ENCODE peak calls at places on chromosomes 3 and 15, in eight cellular contexts. One of them, this sample, is unnamed.

GRCh38 chr3:102665183-102665582 is 230.4 kb downstream of the ZPLD1 start:
- DNase-seq in AG09319: no peak
- DNase-seq in GM12865: no peak
- DNase-seq in bronchial epithelial cell: no peak
- DNase-seq in AG10803: no peak
- DNase-seq in gastrocnemius medialis: no peak
- DNase-seq in PC-9: no peak
- DNase-seq in astrocyte of the spinal cord: no peak
- DNase-seq in this sample: no peak

GRCh38 chr3:101687142-101687931 is 819 bp upstream of the RPL24 start:
- DNase-seq in astrocyte of the spinal cord: no peak
- DNase-seq in AG09319: no peak
- DNase-seq in bronchial epithelial cell: peak
- DNase-seq in PC-9: peak
- DNase-seq in gastrocnemius medialis: no peak
- DNase-seq in GM12865: no peak
- DNase-seq in AG10803: peak
- DNase-seq in this sample: no peak

GRCh38 chr15:36468746-36469145 is 110.7 kb upstream of the CDIN1 start:
- DNase-seq in bronchial epithelial cell: peak
- DNase-seq in astrocyte of the spinal cord: peak
- DNase-seq in GM12865: peak
- DNase-seq in gastrocnemius medialis: no peak
- DNase-seq in PC-9: no peak
- DNase-seq in AG09319: peak
- DNase-seq in AG10803: peak
- DNase-seq in this sample: no peak

GRCh38 chr3:14336414-14337285 is 65.8 kb upstream of the SLC6A6 start:
- DNase-seq in AG10803: no peak
- DNase-seq in gastrocnemius medialis: peak
- DNase-seq in bronchial epithelial cell: peak
- DNase-seq in GM12865: no peak
- DNase-seq in AG09319: no peak
- DNase-seq in astrocyte of the spinal cord: no peak
- DNase-seq in PC-9: peak
- DNase-seq in this sample: no peak

GRCh38 chr3:17632401-17633100 is 109.9 kb downstream of the TBC1D5 start:
- DNase-seq in AG10803: peak
- DNase-seq in AG09319: peak
- DNase-seq in bronchial epithelial cell: peak
- DNase-seq in GM12865: peak
- DNase-seq in PC-9: no peak
- DNase-seq in astrocyte of the spinal cord: peak
- DNase-seq in gastrocnemius medialis: peak
- DNase-seq in this sample: no peak

GRCh38 chr15:52289629-52290081 is 5.9 kb downstream of the MYO5C start:
- DNase-seq in PC-9: peak
- DNase-seq in gastrocnemius medialis: no peak
- DNase-seq in astrocyte of the spinal cord: peak
- DNase-seq in bronchial epithelial cell: peak
- DNase-seq in AG10803: no peak
- DNase-seq in AG09319: no peak
- DNase-seq in GM12865: no peak
- DNase-seq in this sample: no peak

GRCh38 chr15:67849538-67849937 is 9.7 kb upstream of the RNU6-1 start:
- DNase-seq in AG10803: no peak
- DNase-seq in astrocyte of the spinal cord: no peak
- DNase-seq in PC-9: no peak
- DNase-seq in AG09319: no peak
- DNase-seq in gastrocnemius medialis: no peak
- DNase-seq in GM12865: no peak
- DNase-seq in bronchial epithelial cell: no peak
- DNase-seq in this sample: no peak

GRCh38 chr3:86723433-86723832 is 267.5 kb downstream of the VGLL3 start:
- DNase-seq in PC-9: no peak
- DNase-seq in gastrocnemius medialis: no peak
- DNase-seq in AG09319: no peak
- DNase-seq in astrocyte of the spinal cord: no peak
- DNase-seq in AG10803: no peak
- DNase-seq in GM12865: no peak
- DNase-seq in bronchial epithelial cell: no peak
- DNase-seq in this sample: no peak

GRCh38 chr3:197088370-197088769 is 58.8 kb upstream of the MELTF start:
- DNase-seq in astrocyte of the spinal cord: no peak
- DNase-seq in gastrocnemius medialis: no peak
- DNase-seq in AG09319: no peak
- DNase-seq in PC-9: no peak
- DNase-seq in AG10803: no peak
- DNase-seq in GM12865: no peak
- DNase-seq in bronchial epithelial cell: no peak
- DNase-seq in this sample: no peak

GRCh38 chr3:170953229-170953628 is 44.8 kb upstream of the EIF5A2 start:
- DNase-seq in AG09319: no peak
- DNase-seq in astrocyte of the spinal cord: no peak
- DNase-seq in gastrocnemius medialis: no peak
- DNase-seq in AG10803: no peak
- DNase-seq in bronchial epithelial cell: no peak
- DNase-seq in GM12865: no peak
- DNase-seq in PC-9: no peak
- DNase-seq in this sample: no peak

GRCh38 chr3:12235691-12236090 is 53.2 kb upstream of the PPARG start:
- DNase-seq in GM12865: no peak
- DNase-seq in AG09319: peak
- DNase-seq in PC-9: no peak
- DNase-seq in AG10803: no peak
- DNase-seq in bronchial epithelial cell: peak
- DNase-seq in astrocyte of the spinal cord: peak
- DNase-seq in gastrocnemius medialis: no peak
- DNase-seq in this sample: no peak

GRCh38 chr15:28927043-28927442 is 41.3 kb downstream of the APBA2 start:
- DNase-seq in gastrocnemius medialis: no peak
- DNase-seq in PC-9: no peak
- DNase-seq in GM12865: no peak
- DNase-seq in AG09319: no peak
- DNase-seq in bronchial epithelial cell: no peak
- DNase-seq in astrocyte of the spinal cord: no peak
- DNase-seq in AG10803: no peak
- DNase-seq in this sample: no peak

GRCh38 chr3:3665961-3666640 is 133.1 kb upstream of the LRRN1 start:
- DNase-seq in bronchial epithelial cell: peak
- DNase-seq in gastrocnemius medialis: no peak
- DNase-seq in PC-9: no peak
- DNase-seq in AG10803: no peak
- DNase-seq in AG09319: no peak
- DNase-seq in GM12865: peak
- DNase-seq in astrocyte of the spinal cord: no peak
- DNase-seq in this sample: peak

GRCh38 chr3:111936967-111937366 is 41.9 kb upstream of the ABHD10 start:
- DNase-seq in AG09319: no peak
- DNase-seq in GM12865: no peak
- DNase-seq in AG10803: peak
- DNase-seq in bronchial epithelial cell: peak
- DNase-seq in gastrocnemius medialis: no peak
- DNase-seq in PC-9: peak
- DNase-seq in astrocyte of the spinal cord: peak
- DNase-seq in this sample: no peak

GRCh38 chr3:14137004-14137403 is 12.2 kb downstream of the TMEM43 start:
- DNase-seq in PC-9: peak
- DNase-seq in AG10803: peak
- DNase-seq in GM12865: no peak
- DNase-seq in gastrocnemius medialis: peak
- DNase-seq in AG09319: no peak
- DNase-seq in bronchial epithelial cell: no peak
- DNase-seq in astrocyte of the spinal cord: no peak
- DNase-seq in this sample: no peak

DNA sequence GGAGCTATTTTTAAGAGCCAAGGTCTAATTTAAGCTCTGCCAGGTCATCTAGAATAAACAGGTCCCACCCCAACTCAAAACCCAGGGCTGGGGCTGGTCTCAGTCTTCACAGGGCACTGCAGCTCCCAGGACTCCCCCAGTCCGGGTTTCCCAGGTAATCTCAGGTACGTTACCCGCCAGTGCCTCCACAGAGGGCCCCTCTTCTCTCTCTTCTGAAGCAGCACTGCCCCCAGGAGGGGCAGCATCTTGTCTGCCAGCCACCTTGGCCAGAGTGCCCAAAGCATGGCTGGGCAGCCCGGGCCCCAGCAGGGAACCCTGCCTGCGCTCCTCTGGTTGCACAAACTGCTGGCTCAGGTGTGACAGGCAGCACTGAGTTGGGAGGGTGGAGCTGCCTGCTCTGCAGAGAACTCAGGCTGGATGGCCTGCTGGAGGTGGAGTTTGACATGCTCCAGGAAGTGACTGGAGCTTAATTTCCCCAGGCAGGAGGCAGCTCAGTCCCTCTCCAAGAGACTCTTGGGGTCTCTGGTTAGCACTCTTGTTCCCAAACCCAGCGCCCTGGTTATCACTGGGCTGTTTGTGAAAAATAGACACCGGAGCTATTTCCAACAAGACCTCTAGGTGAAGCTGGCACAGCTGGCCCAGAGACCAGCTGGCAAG is at the start of gene PLA2G4F:
- DNase-seq in astrocyte of the spinal cord: no peak
- DNase-seq in AG09319: no peak
- DNase-seq in gastrocnemius medialis: peak
- DNase-seq in bronchial epithelial cell: peak
- DNase-seq in AG10803: no peak
- DNase-seq in GM12865: no peak
- DNase-seq in PC-9: peak
- DNase-seq in this sample: no peak
- TF ChIP-seq CTCF in astrocyte of the spinal cord: no peak
- TF ChIP-seq CTCF in AG09319: no peak
- TF ChIP-seq CTCF in gastrocnemius medialis: no peak
- TF ChIP-seq CTCF in bronchial epithelial cell: peak
- TF ChIP-seq CTCF in AG10803: no peak
- TF ChIP-seq CTCF in GM12865: no peak
- TF ChIP-seq CTCF in PC-9: no peak
- TF ChIP-seq CTCF in this sample: no peak

DNA sequence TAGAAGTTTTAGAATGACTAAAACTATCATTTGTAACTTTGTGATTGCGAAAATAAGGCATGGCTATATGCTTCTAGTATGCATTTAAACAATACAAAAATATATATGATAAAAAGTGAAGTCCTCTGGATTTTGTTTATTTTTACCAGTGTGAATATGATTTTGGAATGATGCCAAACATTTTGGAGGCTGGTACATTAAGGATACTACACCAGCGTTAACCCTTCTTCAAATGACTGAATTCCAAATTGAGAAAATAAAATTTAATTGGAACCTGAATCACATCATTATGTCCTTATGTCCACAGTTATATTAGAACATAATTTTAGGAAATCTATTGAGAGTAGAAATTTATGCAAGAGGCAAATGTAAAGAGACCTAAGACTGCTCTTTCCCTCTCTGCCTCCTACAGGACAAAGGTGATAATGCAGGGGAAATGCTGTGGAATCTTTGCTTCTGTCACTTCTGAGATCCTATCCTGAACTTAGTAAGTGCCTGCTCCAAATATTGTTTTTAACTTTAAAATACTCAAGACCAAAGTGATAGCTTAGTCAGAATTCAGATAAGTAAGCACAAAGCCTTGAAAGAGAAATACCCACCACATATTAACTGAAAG is 121.1 kb upstream of the NANOGP8 start:
- DNase-seq in astrocyte of the spinal cord: peak
- DNase-seq in AG10803: no peak
- DNase-seq in PC-9: no peak
- DNase-seq in bronchial epithelial cell: peak
- DNase-seq in AG09319: no peak
- DNase-seq in GM12865: peak
- DNase-seq in gastrocnemius medialis: no peak
- DNase-seq in this sample: peak
- TF ChIP-seq CTCF in astrocyte of the spinal cord: peak
- TF ChIP-seq CTCF in AG10803: peak
- TF ChIP-seq CTCF in PC-9: peak
- TF ChIP-seq CTCF in bronchial epithelial cell: peak
- TF ChIP-seq CTCF in AG09319: peak
- TF ChIP-seq CTCF in GM12865: peak
- TF ChIP-seq CTCF in gastrocnemius medialis: no peak
- TF ChIP-seq CTCF in this sample: peak

GRCh38 chr15:94119215-94119815 is 112.0 kb upstream of the MCTP2 start:
- DNase-seq in astrocyte of the spinal cord: no peak
- DNase-seq in PC-9: no peak
- DNase-seq in gastrocnemius medialis: peak
- DNase-seq in AG09319: no peak
- DNase-seq in bronchial epithelial cell: no peak
- DNase-seq in GM12865: no peak
- DNase-seq in AG10803: no peak
- DNase-seq in this sample: no peak

GRCh38 chr15:94125131-94125530 is 106.2 kb upstream of the MCTP2 start:
- DNase-seq in gastrocnemius medialis: no peak
- DNase-seq in GM12865: no peak
- DNase-seq in astrocyte of the spinal cord: peak
- DNase-seq in PC-9: no peak
- DNase-seq in bronchial epithelial cell: no peak
- DNase-seq in AG10803: peak
- DNase-seq in AG09319: peak
- DNase-seq in this sample: no peak

GRCh38 chr15:94125698-94126097 is 105.7 kb upstream of the MCTP2 start:
- DNase-seq in astrocyte of the spinal cord: no peak
- DNase-seq in gastrocnemius medialis: no peak
- DNase-seq in PC-9: no peak
- DNase-seq in AG10803: no peak
- DNase-seq in bronchial epithelial cell: no peak
- DNase-seq in AG09319: no peak
- DNase-seq in GM12865: no peak
- DNase-seq in this sample: no peak

GRCh38 chr15:94119923-94120775 is 111.2 kb upstream of the MCTP2 start:
- DNase-seq in gastrocnemius medialis: peak
- DNase-seq in astrocyte of the spinal cord: peak
- DNase-seq in AG09319: peak
- DNase-seq in PC-9: peak
- DNase-seq in GM12865: peak
- DNase-seq in bronchial epithelial cell: peak
- DNase-seq in AG10803: peak
- DNase-seq in this sample: peak
- TF ChIP-seq CTCF in gastrocnemius medialis: peak
- TF ChIP-seq CTCF in astrocyte of the spinal cord: peak
- TF ChIP-seq CTCF in AG09319: peak
- TF ChIP-seq CTCF in PC-9: peak
- TF ChIP-seq CTCF in GM12865: peak
- TF ChIP-seq CTCF in bronchial epithelial cell: peak
- TF ChIP-seq CTCF in AG10803: peak
- TF ChIP-seq CTCF in this sample: peak

DNA sequence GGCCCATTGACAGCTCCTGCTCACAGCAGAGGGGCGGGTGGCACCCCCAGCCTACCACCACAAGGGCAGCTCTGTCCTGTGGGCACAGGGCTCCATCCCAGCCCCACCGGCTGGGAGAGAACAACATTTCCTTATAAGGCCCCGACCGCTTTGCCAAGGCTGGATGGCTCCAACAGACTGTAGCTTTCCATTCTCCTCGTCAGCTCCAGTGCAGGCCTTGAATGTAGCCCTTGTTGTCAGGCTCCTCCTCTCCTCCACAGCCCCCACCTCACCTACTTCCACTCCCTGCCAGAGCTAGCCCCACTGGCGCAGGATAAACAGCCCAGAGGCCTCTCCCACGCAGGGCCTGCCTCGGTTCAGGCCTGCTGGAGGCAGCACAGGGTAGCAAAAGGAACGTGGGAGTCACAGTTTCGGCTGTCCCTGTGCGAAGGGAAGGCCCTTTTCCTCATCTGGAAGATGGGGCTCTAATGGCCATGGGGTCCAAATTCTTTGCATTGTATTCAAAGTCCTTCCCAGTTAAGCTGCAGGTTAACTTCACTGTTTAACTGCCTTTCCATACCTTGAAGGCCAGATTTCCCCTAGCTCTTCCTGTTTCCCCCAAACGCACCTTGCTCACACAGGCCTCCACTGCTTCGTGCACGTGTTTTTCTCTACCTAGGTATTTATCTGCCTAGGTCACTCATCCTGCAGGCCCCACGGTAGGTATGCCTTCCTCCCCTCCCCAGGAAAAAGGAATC is 101.6 kb upstream of the LPP start:
- DNase-seq in AG10803: no peak
- DNase-seq in AG09319: no peak
- DNase-seq in GM12865: no peak
- DNase-seq in astrocyte of the spinal cord: peak
- DNase-seq in PC-9: no peak
- DNase-seq in bronchial epithelial cell: no peak
- DNase-seq in gastrocnemius medialis: peak
- DNase-seq in this sample: no peak
- TF ChIP-seq CTCF in AG10803: no peak
- TF ChIP-seq CTCF in AG09319: peak
- TF ChIP-seq CTCF in GM12865: no peak
- TF ChIP-seq CTCF in astrocyte of the spinal cord: peak
- TF ChIP-seq CTCF in PC-9: no peak
- TF ChIP-seq CTCF in bronchial epithelial cell: peak
- TF ChIP-seq CTCF in gastrocnemius medialis: peak
- TF ChIP-seq CTCF in this sample: no peak

This sample was measured in GM10248.